ENCODE peak calls at places on chromosomes 5 and 9, in nine cellular contexts. K is hippocampal formation; Q is GM13976; W is GM23248; H is spleen; V is tibial artery; G is activated T-helper 9 cell treated with anti-CD3 and anti-CD28 coated beads, Interleukin-2, amount 50 U/mL, for 16 hours; S is HEK293T; I is globus pallidus. L is an unnamed sample.
A peak's percentile ranks its signal among the peaks of the same experiment; 100 is the strongest.

GRCh38 chr9:72856985-72857631 is 95.7 kb downstream of the ALDH1A1 start:
- DNase-seq in H (no peak), S (peak; percentile 48), Q (peak; percentile 27), V (no peak), G (no peak), I (peak; percentile 41), K (no peak), W (peak; percentile 78), L (peak; percentile 89)

GRCh38 chr5:999724-1000123 is 8.9 kb upstream of the NKD2 start:
- DNase-seq in I (no peak), Q (no peak), H (no peak), S (no peak), V (peak; percentile 19), G (no peak), K (no peak), W (no peak), L (peak; percentile 36)

GRCh38 chr5:97019435-97020117 is 83.7 kb downstream of the LNPEP start:
- DNase-seq in S (no peak), G (no peak), W (peak; percentile 28), K (no peak), I (no peak), Q (no peak), H (no peak), V (no peak), L (no peak)

GRCh38 chr5:170501931-170502330 is 1.9 kb upstream of the KCNIP1 start:
- DNase-seq in K (no peak), V (no peak), I (no peak), Q (no peak), G (no peak), H (no peak), S (no peak), W (no peak), L (no peak)

GRCh38 chr5:122906768-122907167 is 61.4 kb downstream of the SNX24 start:
- DNase-seq in S (no peak), K (no peak), H (no peak), V (no peak), G (no peak), I (no peak), Q (no peak), W (peak; percentile 54), L (no peak)

GRCh38 chr5:76106149-76106548 is 23.0 kb downstream of the SV2C start:
- DNase-seq in H (no peak), I (no peak), V (no peak), K (no peak), W (no peak), S (no peak), Q (no peak), G (no peak), L (no peak)

GRCh38 chr9:8261737-8262136 is 462.2 kb upstream of the DMAC1 start:
- DNase-seq in V (no peak), S (no peak), G (no peak), I (no peak), Q (no peak), K (no peak), H (no peak), W (no peak), L (no peak)

GRCh38 chr5:157159209-157159751 is 6.8 kb downstream of the GARIN3 start:
- DNase-seq in H (no peak), V (no peak), W (peak; percentile 27), S (no peak), K (no peak), I (no peak), G (no peak), Q (no peak), L (no peak)

GRCh38 chr5:11873587-11873986 is 30.7 kb downstream of the CTNND2 start:
- DNase-seq in V (no peak), I (no peak), G (no peak), K (no peak), Q (no peak), H (no peak), W (no peak), S (no peak), L (no peak)